ENCODE peak calls at places on chromosomes 3 and 15, in five cellular contexts. E is GM23248, M is amniotic stem cell, X is skeletal muscle cell, A is DMS153. Q is an unnamed sample.

GRCh38 chr15:95262866-95263564 is 1031.7 kb downstream of the MCTP2 start:
- DNase-seq in X (no peak), A (no peak), E (peak; percentile 62), M (peak; percentile 8), Q (no peak)

GRCh38 chr3:122055215-122055614 is at the start of gene CD86:
- DNase-seq in X (no peak), A (no peak), M (no peak), E (peak; percentile 11), Q (peak; percentile 38)

GRCh38 chr15:44735482-44736260 is 657 bp upstream of the TRIM69 start:
- DNase-seq in M (no peak), E (peak; percentile 49), A (no peak), X (no peak), Q (no peak)

GRCh38 chr3:23991236-23992050 is 46.4 kb downstream of the NR1D2 start:
- DNase-seq in E (peak; percentile 30), X (no peak), A (peak; percentile 10), M (no peak), Q (no peak)

GRCh38 chr15:100704281-100705055 is 102.1 kb downstream of the ASB7 start:
- DNase-seq in E (peak; percentile 97), M (no peak), X (no peak), A (no peak), Q (no peak)

GRCh38 chr15:80778964-80779657 is at the start of gene CEMIP:
- DNase-seq in M (peak; percentile 63), X (no peak), E (peak; percentile 92), A (peak; percentile 23), Q (peak; percentile 14)

GRCh38 chr3:49725906-49726681 is 2.3 kb upstream of the GMPPB start:
- DNase-seq in X (no peak), E (no peak), M (no peak), A (no peak), Q (no peak)

GRCh38 chr15:33226559-33227181 is 32.2 kb upstream of the FMN1 start:
- DNase-seq in M (no peak), A (peak; percentile 51), X (no peak), E (peak; percentile 46), Q (peak; percentile 25)